ENCODE peak calls at places on chromosomes 3 and 15, in six cellular contexts. G, W, X, A, V and I are unnamed samples.
A peak's percentile ranks its signal among the peaks of the same experiment; 100 is the strongest.

GRCh38 chr15:101124731-101125558 is 126.9 kb downstream of the CHSY1 start:
- ATAC-seq in A (no peak), G (no peak), V (no peak), W (no peak), X (no peak), I (no peak)

GRCh38 chr15:85692873-85693272 is 101.9 kb downstream of the KLHL25 start:
- ATAC-seq in X (peak; percentile 25), G (no peak), W (peak; percentile 51), V (no peak), A (peak; percentile 37), I (no peak)

GRCh38 chr3:185009650-185010049 is 143.2 kb downstream of the C3orf70 start:
- ATAC-seq in V (no peak), W (no peak), X (no peak), G (no peak), A (no peak), I (no peak)

GRCh38 chr15:29800441-29801366 is 21.6 kb downstream of the TJP1 start:
- ATAC-seq in V (no peak), W (no peak), G (no peak), A (no peak), X (no peak), I (peak; percentile 61)

GRCh38 chr15:29765898-29766537 is 56.2 kb downstream of the TJP1 start:
- ATAC-seq in V (peak; percentile 69), G (no peak), X (no peak), A (no peak), W (no peak), I (no peak)

GRCh38 chr3:65521032-65521431 is 517.7 kb downstream of the MAGI1 start:
- ATAC-seq in V (no peak), W (no peak), A (no peak), X (no peak), G (no peak), I (no peak)

GRCh38 chr3:52259448-52259847 is 13.9 kb downstream of the PPM1M start:
- ATAC-seq in A (no peak), X (no peak), W (no peak), V (no peak), G (no peak), I (no peak)

GRCh38 chr3:117669761-117670160 is 960.2 kb downstream of the TUSC7 start:
- ATAC-seq in X (no peak), G (no peak), A (no peak), W (no peak), V (no peak), I (no peak)

GRCh38 chr3:123329636-123330340 is 119.1 kb downstream of the ADCY5 start:
- ATAC-seq in A (no peak), X (no peak), G (no peak), W (no peak), V (no peak), I (no peak)

GRCh38 chr3:141798455-141798854 is 35.2 kb downstream of the GRK7 start:
- ATAC-seq in A (no peak), G (no peak), W (no peak), V (peak; percentile 59), X (peak; percentile 22), I (no peak)

GRCh38 chr3:172082269-172082668 is 42.9 kb downstream of the FNDC3B start:
- ATAC-seq in W (no peak), G (no peak), V (peak; percentile 73), A (no peak), X (peak; percentile 66), I (peak; percentile 93)

GRCh38 chr3:100492810-100493140 is 356 bp downstream of the TMEM45A start:
- ATAC-seq in W (no peak), A (peak; percentile 15), G (peak; percentile 15), V (peak; percentile 3), X (peak; percentile 7), I (peak; percentile 9)

GRCh38 chr15:52427804-52428203 is 100.9 kb downstream of the MYO5A start:
- ATAC-seq in X (no peak), V (peak; percentile 94), A (no peak), W (no peak), G (no peak), I (peak; percentile 73)

GRCh38 chr3:49276475-49277356 is at the start of gene C3orf62:
- ATAC-seq in G (peak; percentile 90), W (peak; percentile 94), X (peak; percentile 98), A (peak; percentile 91), V (peak; percentile 97), I (peak; percentile 88)

GRCh38 chr15:69790632-69791031 is 307.1 kb downstream of the TLE3 start:
- ATAC-seq in G (no peak), W (no peak), X (no peak), V (no peak), A (no peak), I (no peak)

GRCh38 chr3:180980612-180981011 is 8.9 kb downstream of the DNAJC19 start:
- ATAC-seq in A (no peak), V (peak; percentile 93), W (no peak), G (no peak), X (peak; percentile 68), I (peak; percentile 55)

GRCh38 chr15:62706361-62706760 is 336.2 kb upstream of the TPM1 start:
- ATAC-seq in X (no peak), W (no peak), G (no peak), V (no peak), A (no peak), I (peak; percentile 76)